ENCODE peak calls at places on chromosomes 11 and 22, in eight cellular contexts. A, N, Q, L, W, O, P and T are unnamed samples.

GRCh38 chr11:61266602-61267001 is 25.6 kb downstream of the PGA5 start:
- DNase-seq in L (peak), N (no peak), O (no peak), A (peak), W (no peak), Q (no peak), P (no peak), T (no peak)

GRCh38 chr11:107545101-107545514 is 20.4 kb downstream of the ALKBH8 start:
- DNase-seq in Q (peak), W (no peak), P (no peak), L (peak), O (peak), N (no peak), A (peak), T (no peak)

GRCh38 chr11:131688056-131688693 is 317.8 kb downstream of the NTM start:
- DNase-seq in N (peak), A (no peak), L (peak), W (peak), P (peak), Q (no peak), O (no peak), T (no peak)

GRCh38 chr22:25564320-25564978 is at the start of gene GRK3:
- DNase-seq in W (peak), N (peak), Q (no peak), O (peak), P (peak), A (no peak), L (no peak), T (peak)

GRCh38 chr11:74397531-74398243 is 546 bp downstream of the PGM2L1 start:
- DNase-seq in Q (no peak), P (no peak), O (peak), A (no peak), N (no peak), W (peak), L (peak), T (no peak)

GRCh38 chr11:18452927-18453326 is 2.7 kb upstream of the LDHAL6A start:
- DNase-seq in O (no peak), Q (no peak), P (no peak), A (peak), L (peak), N (no peak), W (no peak), T (no peak)

GRCh38 chr11:20688761-20689160 is 19.4 kb downstream of the NELL1 start:
- DNase-seq in P (no peak), A (no peak), O (no peak), N (no peak), L (no peak), Q (no peak), W (no peak), T (no peak)

GRCh38 chr11:64900774-64901173 is 16.2 kb downstream of the ATG2A start:
- DNase-seq in Q (no peak), A (no peak), O (no peak), L (no peak), P (no peak), N (no peak), W (no peak), T (no peak)

GRCh38 chr11:77019976-77020591 is 14.1 kb upstream of the B3GNT6 start:
- DNase-seq in P (no peak), Q (no peak), N (no peak), O (peak), L (peak), W (no peak), A (no peak), T (no peak)

GRCh38 chr11:78823588-78823987 is 248.9 kb upstream of the NARS2 start:
- DNase-seq in W (no peak), P (no peak), L (no peak), A (no peak), N (no peak), Q (no peak), O (no peak), T (no peak)

GRCh38 chr11:2670541-2671100 is 29.2 kb downstream of the KCNQ1OT1 start:
- DNase-seq in P (no peak), N (peak), A (no peak), O (no peak), W (peak), L (no peak), Q (no peak), T (no peak)

GRCh38 chr11:70463478-70464255 is 65.3 kb downstream of the CTTN start:
- DNase-seq in O (no peak), P (no peak), N (no peak), Q (no peak), W (no peak), L (no peak), A (no peak), T (no peak)

GRCh38 chr11:44889266-44889665 is 61.4 kb downstream of the TP53I11 start:
- DNase-seq in P (no peak), L (no peak), N (no peak), A (no peak), W (no peak), O (no peak), Q (no peak), T (no peak)

GRCh38 chr11:35141538-35141937 is 2.6 kb downstream of the CD44 start:
- DNase-seq in A (no peak), Q (no peak), O (no peak), P (peak), N (no peak), W (no peak), L (peak), T (peak)

GRCh38 chr11:132715041-132715440 is 817.3 kb downstream of the OPCML start:
- DNase-seq in N (no peak), W (no peak), P (no peak), L (no peak), Q (no peak), A (no peak), O (no peak), T (no peak)

GRCh38 chr22:47284360-47284759 is 521.9 kb downstream of the TBC1D22A start:
- DNase-seq in N (no peak), P (no peak), O (no peak), Q (no peak), A (no peak), W (no peak), L (no peak), T (no peak)

GRCh38 chr11:120832609-120833221 is 191.2 kb upstream of the TBCEL start:
- DNase-seq in N (peak), P (no peak), L (no peak), O (no peak), W (peak), A (no peak), Q (no peak), T (no peak)

GRCh38 chr11:133041928-133042890 is 490.1 kb downstream of the OPCML start:
- DNase-seq in N (no peak), O (no peak), W (no peak), P (no peak), L (no peak), Q (no peak), A (no peak), T (no peak)

GRCh38 chr22:30423296-30423958 is 2.1 kb upstream of the MTFP1 start:
- DNase-seq in A (no peak), W (no peak), Q (peak), P (peak), N (peak), L (no peak), O (no peak), T (peak)

GRCh38 chr11:116701876-116702275 is 70.9 kb downstream of the BUD13 start:
- DNase-seq in N (peak), L (no peak), P (no peak), A (no peak), Q (no peak), W (no peak), O (no peak), T (no peak)

GRCh38 chr11:78735711-78736110 is 161.0 kb upstream of the NARS2 start:
- DNase-seq in A (no peak), N (no peak), Q (no peak), O (no peak), W (no peak), P (no peak), L (no peak), T (no peak)

GRCh38 chr22:46073683-46074504 is 76.4 kb upstream of the PPARA start:
- DNase-seq in P (peak), A (no peak), L (no peak), O (no peak), Q (no peak), W (no peak), N (peak), T (no peak)

GRCh38 chr22:40332319-40332781 is 13.9 kb upstream of the ADSL start:
- DNase-seq in A (no peak), W (no peak), L (no peak), P (no peak), N (no peak), Q (no peak), O (no peak), T (no peak)

GRCh38 chr11:74783241-74783871 is 34.7 kb downstream of the RNF169 start:
- DNase-seq in O (peak), P (no peak), L (peak), W (no peak), A (no peak), N (no peak), Q (peak), T (peak)

GRCh38 chr11:93537767-93538261 is 5.4 kb downstream of the SMCO4 start:
- DNase-seq in L (peak), W (no peak), A (no peak), N (peak), O (no peak), P (no peak), Q (no peak), T (peak)

GRCh38 chr22:49152146-49152929 is 675.3 kb downstream of the BRD1 start:
- DNase-seq in W (peak), L (no peak), O (no peak), Q (no peak), P (no peak), N (no peak), A (no peak), T (peak)

GRCh38 chr22:30777589-30777988 is 82.9 kb downstream of the OSBP2 start:
- DNase-seq in N (no peak), P (no peak), O (no peak), A (no peak), W (no peak), Q (no peak), L (no peak), T (no peak)

GRCh38 chr11:4610258-4610935 is 2.4 kb upstream of the TRIM68 start:
- DNase-seq in Q (no peak), N (no peak), O (no peak), W (no peak), A (no peak), L (no peak), P (no peak), T (no peak)

GRCh38 chr11:82676483-82677094 is 57.1 kb downstream of the FAM181B start:
- DNase-seq in A (no peak), Q (no peak), P (no peak), W (no peak), L (peak), O (no peak), N (no peak), T (no peak)
- TF ChIP-seq CTCF in A (peak), Q (peak), P (peak), W (no peak), L (peak), O (peak), N (no peak), T (peak)

DNA sequence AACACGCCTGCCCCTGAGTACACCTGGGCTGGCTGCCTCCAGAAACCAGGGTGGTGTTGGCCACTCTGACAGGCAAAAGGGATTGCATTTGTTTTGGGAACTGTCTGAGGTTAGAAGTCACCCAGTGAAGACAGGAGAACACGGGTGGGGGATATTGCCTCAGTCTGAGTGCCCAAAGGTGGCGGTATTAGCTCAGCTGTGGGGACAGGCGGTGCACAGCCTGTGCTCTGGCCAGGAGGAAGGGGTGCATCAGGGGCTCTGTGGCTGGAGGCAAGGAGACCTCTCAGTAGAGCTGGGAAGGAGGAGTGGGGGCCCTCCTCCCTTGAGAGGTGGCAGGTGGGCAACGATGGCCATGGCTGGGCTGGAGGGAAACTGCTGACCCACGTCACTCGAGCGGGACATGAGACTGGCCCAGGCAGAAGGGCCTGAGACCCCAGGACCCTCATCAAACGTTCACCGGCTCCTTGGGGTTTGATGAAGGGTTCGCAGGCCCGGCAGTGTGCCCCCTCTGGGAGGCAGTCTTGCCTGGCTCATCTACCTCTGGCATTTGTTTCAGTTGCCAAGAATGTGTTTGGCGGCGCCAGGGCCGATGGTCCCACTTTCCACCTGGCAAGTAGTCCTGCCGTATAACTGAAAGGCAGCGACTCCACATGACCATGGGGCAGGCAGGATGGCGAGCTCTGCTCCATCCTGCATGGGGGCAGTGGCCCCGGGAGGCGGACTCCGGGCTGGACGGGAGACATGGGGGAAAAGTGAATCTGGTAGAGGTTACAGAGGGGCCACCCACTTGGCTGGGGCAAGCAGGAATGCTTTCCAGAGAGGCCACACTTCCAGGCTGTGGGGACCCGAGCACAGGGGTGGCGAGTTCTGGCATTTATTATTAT is 52.8 kb upstream of the SMIM38 start:
- DNase-seq in P (no peak), W (peak), Q (no peak), N (no peak), L (peak), O (no peak), A (no peak), T (no peak)
- TF ChIP-seq CTCF in P (peak), W (peak), Q (peak), N (no peak), L (peak), O (no peak), A (peak), T (no peak)

GRCh38 chr11:11035331-11035730 is 177.5 kb upstream of the ZBED5 start:
- DNase-seq in A (peak), W (no peak), L (no peak), N (no peak), P (no peak), O (no peak), Q (no peak), T (no peak)

GRCh38 chr11:11036185-11037161 is 178.6 kb upstream of the ZBED5 start:
- DNase-seq in N (no peak), Q (peak), O (peak), W (peak), A (peak), L (peak), P (no peak), T (no peak)

GRCh38 chr11:11039249-11039965 is 181.6 kb upstream of the ZBED5 start:
- DNase-seq in W (no peak), N (no peak), P (no peak), O (no peak), Q (no peak), A (no peak), L (no peak), T (no peak)

GRCh38 chr11:11038339-11039248 is 180.7 kb upstream of the ZBED5 start:
- DNase-seq in A (peak), P (no peak), W (peak), O (no peak), Q (no peak), N (peak), L (no peak), T (no peak)

DNA sequence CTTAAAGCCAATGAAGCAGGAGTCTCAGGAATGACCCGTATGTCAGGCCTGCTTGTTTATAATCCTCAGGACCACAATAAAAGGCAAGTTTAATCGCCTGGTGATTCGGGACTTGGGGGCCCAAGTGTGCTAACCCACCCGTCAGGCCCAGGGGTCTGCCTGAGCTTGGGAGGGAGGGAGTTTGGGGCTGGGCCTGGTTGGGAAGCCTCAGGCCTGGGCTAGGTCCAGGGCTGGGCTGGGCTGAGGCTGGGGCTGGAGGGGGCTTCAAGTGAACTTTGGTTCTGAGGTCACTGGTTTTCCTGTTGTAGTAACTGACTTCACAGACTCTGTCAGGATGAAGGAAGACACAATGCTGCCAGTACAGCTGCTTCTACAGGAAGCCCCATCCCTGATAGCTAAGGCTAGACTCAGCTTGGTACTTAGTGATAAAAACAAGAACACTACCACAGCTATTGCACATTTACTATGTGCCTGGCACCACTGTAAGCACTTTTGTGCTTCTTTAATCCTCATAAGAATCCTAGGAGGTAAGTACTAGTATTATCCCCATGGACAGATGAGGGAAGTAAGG is 179.4 kb upstream of the ZBED5 start:
- DNase-seq in Q (no peak), L (no peak), P (no peak), N (no peak), W (no peak), O (no peak), A (no peak), T (no peak)
- TF ChIP-seq CTCF in Q (no peak), L (no peak), P (no peak), N (no peak), W (no peak), O (no peak), A (no peak), T (peak)

GRCh38 chr11:10857604-10858504 is at the start of gene ZBED5:
- DNase-seq in P (peak), W (peak), A (peak), L (peak), N (peak), O (peak), Q (peak), T (peak)
- TF ChIP-seq CTCF in P (no peak), W (peak), A (no peak), L (no peak), N (no peak), O (no peak), Q (peak), T (no peak)

GRCh38 chr22:35380537-35381423 is at the start of gene HMOX1:
- DNase-seq in O (peak), N (peak), W (peak), P (peak), L (peak), A (peak), Q (peak), T (peak)
- TF ChIP-seq CTCF in O (no peak), N (no peak), W (peak), P (peak), L (peak), A (no peak), Q (peak), T (peak)

DNA sequence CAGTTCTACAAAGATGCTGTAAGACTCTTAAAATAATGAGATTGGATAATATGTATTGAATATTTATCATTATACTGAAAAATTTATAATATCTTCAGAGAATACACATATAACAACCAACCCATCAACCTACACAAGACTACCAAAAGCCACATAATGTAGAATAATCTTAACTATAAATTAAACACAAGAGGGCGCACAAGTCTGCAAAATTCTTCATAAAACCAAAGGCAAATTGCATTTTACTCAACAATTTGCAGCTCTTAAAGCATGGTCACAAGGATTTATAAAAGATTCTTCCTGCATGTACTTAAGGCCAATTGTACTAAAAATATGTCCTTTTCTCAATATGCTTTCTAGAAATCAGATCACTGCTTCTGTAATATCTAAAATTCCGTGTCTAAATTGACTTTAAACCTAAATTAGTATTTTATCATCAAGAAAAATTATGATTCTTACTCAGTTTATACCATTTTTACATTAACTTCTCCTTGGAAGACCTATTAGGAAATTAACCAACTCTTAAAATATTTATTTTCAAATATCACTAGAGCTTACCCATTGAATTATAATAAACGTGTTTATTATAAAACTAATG is 79.0 kb downstream of the TTC28 start:
- DNase-seq in L (peak), O (peak), A (peak), Q (no peak), P (no peak), N (no peak), W (no peak), T (no peak)
- TF ChIP-seq CTCF in L (peak), O (peak), A (peak), Q (peak), P (peak), N (peak), W (no peak), T (peak)

GRCh38 chr22:39291501-39291900 is 27.9 kb downstream of the RPL3 start:
- DNase-seq in N (no peak), O (no peak), P (no peak), Q (no peak), L (no peak), W (no peak), A (no peak), T (no peak)
- TF ChIP-seq CTCF in N (no peak), O (peak), P (no peak), Q (peak), L (peak), W (peak), A (peak), T (no peak)

GRCh38 chr11:134271978-134272377 is 4.2 kb upstream of the GLB1L3 start:
- DNase-seq in A (no peak), L (no peak), W (no peak), N (no peak), O (no peak), P (no peak), Q (no peak), T (no peak)

GRCh38 chr11:134267466-134267865 is 8.7 kb upstream of the GLB1L3 start:
- DNase-seq in L (no peak), N (no peak), O (no peak), Q (no peak), A (peak), W (no peak), P (no peak), T (no peak)

GRCh38 chr11:134267966-134268365 is 8.2 kb upstream of the GLB1L3 start:
- DNase-seq in O (no peak), Q (no peak), N (no peak), P (no peak), L (no peak), A (no peak), W (no peak), T (no peak)

GRCh38 chr11:134272381-134273316 is 3.5 kb upstream of the GLB1L3 start:
- DNase-seq in O (no peak), N (no peak), Q (no peak), L (no peak), P (no peak), W (no peak), A (no peak), T (no peak)

DNA sequence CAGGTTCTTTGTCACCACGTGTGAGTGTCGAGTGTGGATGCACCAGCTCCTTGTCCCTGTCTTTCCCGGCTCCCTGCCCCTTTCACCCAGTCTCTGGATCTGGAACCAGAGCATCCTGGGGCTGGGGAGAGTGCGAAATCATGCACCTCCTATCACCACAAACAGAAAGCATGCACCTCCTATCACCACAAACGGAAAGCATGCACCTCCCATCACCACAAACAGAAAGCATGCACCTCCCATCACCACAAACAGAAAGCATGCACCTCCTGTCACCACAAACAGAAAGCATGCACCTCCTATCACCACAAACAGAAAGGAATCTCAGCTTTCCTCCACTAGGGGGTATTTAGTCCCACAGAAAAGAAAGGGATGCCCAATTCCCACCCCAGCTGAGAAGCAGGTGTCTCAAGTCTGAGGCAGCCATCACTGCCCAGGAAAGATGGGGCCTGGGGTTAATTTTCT is 5.9 kb upstream of the GLB1L3 start:
- DNase-seq in O (peak), L (peak), Q (no peak), A (no peak), W (peak), P (no peak), N (no peak), T (no peak)
- TF ChIP-seq CTCF in O (peak), L (peak), Q (peak), A (peak), W (peak), P (no peak), N (no peak), T (no peak)